ENCODE peak calls at places on chromosomes 12 and 14, in four cellular contexts. F, T, B and N are unnamed samples.

GRCh38 chr14:104267895-104268294 is 129.5 kb downstream of the KIF26A start:
- DNase-seq in F (no peak), B (no peak), T (no peak), N (no peak)

GRCh38 chr14:25431211-25432076 is 381.5 kb upstream of the STXBP6 start:
- DNase-seq in T (peak; percentile 23), F (no peak), B (no peak), N (no peak)

GRCh38 chr12:66269757-66270383 is 32.4 kb upstream of the HELB start:
- DNase-seq in B (no peak), F (no peak), T (peak; percentile 68), N (no peak)

GRCh38 chr12:18998343-18999270 is 130.9 kb upstream of the PLEKHA5 start:
- DNase-seq in B (no peak), F (no peak), T (peak; percentile 67), N (no peak)

GRCh38 chr12:121668750-121669524 is 517 bp downstream of the MORN3 start:
- DNase-seq in F (no peak), T (peak; percentile 61), B (peak; percentile 46), N (peak; percentile 38)

GRCh38 chr12:31647106-31647505 is 12.4 kb upstream of the ETFBKMT start:
- DNase-seq in T (peak; percentile 84), B (no peak), F (no peak), N (no peak)

GRCh38 chr12:95141305-95141704 is 67.9 kb upstream of the NR2C1 start:
- DNase-seq in F (no peak), T (no peak), B (no peak), N (no peak)

GRCh38 chr14:32623300-32624093 is 294.4 kb downstream of the AKAP6 start:
- DNase-seq in F (no peak), T (peak; percentile 69), B (no peak), N (no peak)

GRCh38 chr12:111406474-111407370 is 999 bp downstream of the SH2B3 start:
- DNase-seq in F (no peak), T (no peak), B (no peak), N (peak; percentile 60)

GRCh38 chr14:65599375-65599774 is 186.8 kb downstream of the FUT8 start:
- DNase-seq in T (peak; percentile 47), B (no peak), F (no peak), N (no peak)